ENCODE peak calls at places on chromosomes 12 and 14, in five cellular contexts. Z, I, R, P and G are unnamed samples.

GRCh38 chr14:78530078-78530477 is 359.9 kb downstream of the NRXN3 start:
- DNase-seq in P (no peak), R (no peak), Z (no peak), I (no peak), G (peak)

GRCh38 chr14:55891692-55892091 is 226.5 kb upstream of the PELI2 start:
- DNase-seq in I (no peak), Z (no peak), R (no peak), P (no peak), G (no peak)

GRCh38 chr12:40058721-40059190 is 47.1 kb downstream of the SLC2A13 start:
- DNase-seq in P (no peak), R (no peak), Z (no peak), I (no peak), G (no peak)

GRCh38 chr12:26721800-26722199 is 111.2 kb downstream of the ITPR2 start:
- DNase-seq in Z (no peak), R (no peak), I (no peak), P (no peak), G (no peak)

GRCh38 chr12:6821674-6822433 is at the start of gene GPR162:
- DNase-seq in I (no peak), R (peak), Z (no peak), P (no peak), G (no peak)

GRCh38 chr14:75605916-75606315 is 27.5 kb downstream of the FLVCR2 start:
- DNase-seq in P (no peak), I (no peak), Z (no peak), R (no peak), G (no peak)

GRCh38 chr12:108637631-108638030 is 3.9 kb upstream of the SELPLG start:
- DNase-seq in Z (no peak), R (no peak), P (no peak), I (no peak), G (no peak)

GRCh38 chr12:97426485-97427116 is 36.0 kb upstream of the RMST start:
- DNase-seq in I (no peak), Z (no peak), R (no peak), P (no peak), G (peak)

GRCh38 chr12:50933459-50934124 is 18.8 kb upstream of the HIGD1C start:
- DNase-seq in P (no peak), I (no peak), Z (no peak), R (no peak), G (no peak)

GRCh38 chr14:100806386-100806785 is 19.5 kb upstream of the MEG3 start:
- DNase-seq in R (no peak), Z (no peak), P (no peak), I (no peak), G (no peak)

GRCh38 chr14:36584167-36584811 is 1.9 kb upstream of the NKX2-8 start:
- DNase-seq in R (no peak), P (no peak), I (no peak), Z (no peak), G (no peak)

GRCh38 chr14:72822946-72823611 is 70.8 kb downstream of the DPF3 start:
- DNase-seq in Z (no peak), I (no peak), R (no peak), P (no peak), G (no peak)

GRCh38 chr14:98940693-98941437 is 331.1 kb downstream of the BCL11B start:
- DNase-seq in R (no peak), I (no peak), Z (no peak), P (no peak), G (no peak)

GRCh38 chr12:120625557-120626419 is 14.6 kb upstream of the CABP1 start:
- DNase-seq in P (no peak), R (no peak), I (peak), Z (no peak), G (no peak)
- TF ChIP-seq CTCF in P (no peak), R (no peak), I (peak), Z (peak), G (no peak)

GRCh38 chr12:117439531-117440001 is 78.1 kb upstream of the NOS1 start:
- DNase-seq in R (no peak), P (no peak), I (no peak), Z (no peak), G (no peak)
- H3K4me3 ChIP-seq in R (no peak), P (no peak), I (no peak), Z (no peak), G (no peak)

DNA sequence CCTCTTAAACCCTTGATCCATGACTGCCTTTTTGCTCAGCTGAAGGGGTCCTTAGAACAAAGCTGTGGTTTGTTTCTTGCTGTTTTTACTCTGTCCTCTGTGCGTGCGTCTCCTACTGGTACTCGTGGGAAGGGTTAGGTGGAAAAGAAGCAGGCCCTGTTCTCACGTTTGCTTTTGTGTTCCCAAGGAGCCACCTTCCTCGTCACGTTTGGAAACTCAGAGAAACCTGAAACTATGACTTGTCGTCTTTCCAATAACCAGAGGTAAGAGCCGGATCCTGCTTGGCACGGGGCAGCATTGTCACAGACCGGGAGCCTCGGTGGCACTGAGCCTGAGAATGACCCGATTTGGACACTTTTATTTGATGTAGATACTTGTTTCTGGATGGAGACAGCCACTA is 13.1 kb downstream of the ZFYVE21 start:
- DNase-seq in P (peak), Z (no peak), I (no peak), R (no peak), G (peak)
- TF ChIP-seq CTCF in P (no peak), Z (no peak), I (no peak), R (no peak), G (peak)

GRCh38 chr12:57242329-57242690 is 8.7 kb downstream of the STAC3 start:
- DNase-seq in I (no peak), P (peak), R (no peak), Z (no peak), G (no peak)
- H3K4me3 ChIP-seq in I (no peak), P (no peak), R (peak), Z (no peak), G (peak)

GRCh38 chr12:42588308-42588836 is 1.2 kb downstream of the PRICKLE1 start:
- DNase-seq in I (no peak), P (no peak), R (no peak), Z (no peak), G (no peak)

GRCh38 chr12:42590324-42590934 is 883 bp upstream of the PRICKLE1 start:
- DNase-seq in I (no peak), R (peak), P (no peak), Z (peak), G (no peak)

GRCh38 chr12:42587564-42588307 is 1.8 kb downstream of the PRICKLE1 start:
- DNase-seq in P (no peak), R (no peak), I (no peak), Z (no peak), G (no peak)

GRCh38 chr12:42589465-42590323 is at the start of gene PRICKLE1:
- DNase-seq in Z (peak), I (no peak), P (peak), R (peak), G (no peak)

GRCh38 chr12:42588981-42589464 is 523 bp downstream of the PRICKLE1 start:
- DNase-seq in I (no peak), Z (peak), R (no peak), P (peak), G (no peak)
- TF ChIP-seq CTCF in I (peak), Z (peak), R (peak), P (peak), G (peak)

GRCh38 chr12:67655829-67656614 is 7.5 kb downstream of the DYRK2 start:
- DNase-seq in Z (no peak), I (no peak), P (no peak), R (no peak), G (no peak)
- H3K4me3 ChIP-seq in Z (no peak), I (no peak), P (no peak), R (no peak), G (no peak)

GRCh38 chr14:32226051-32226450 is 23.0 kb upstream of the RNU6-8 start:
- DNase-seq in Z (no peak), P (no peak), I (no peak), R (no peak), G (no peak)

GRCh38 chr14:32230695-32231280 is 27.7 kb upstream of the RNU6-8 start:
- DNase-seq in P (no peak), I (no peak), Z (no peak), R (no peak), G (peak)

GRCh38 chr14:32233292-32233691 is 30.2 kb upstream of the RNU6-8 start:
- DNase-seq in P (no peak), Z (no peak), R (no peak), I (no peak), G (no peak)

GRCh38 chr14:32232481-32232880 is 29.4 kb upstream of the RNU6-8 start:
- DNase-seq in P (no peak), R (no peak), Z (no peak), I (no peak), G (no peak)

GRCh38 chr14:32230181-32230580 is 27.1 kb upstream of the RNU6-8 start:
- DNase-seq in Z (no peak), P (no peak), I (no peak), R (no peak), G (no peak)
- TF ChIP-seq CTCF in Z (no peak), P (no peak), I (no peak), R (no peak), G (peak)

GRCh38 chr12:20547788-20548575 is 147.2 kb upstream of the SLCO1C1 start:
- DNase-seq in R (no peak), P (no peak), Z (no peak), I (no peak), G (no peak)
- H3K4me3 ChIP-seq in R (no peak), P (no peak), Z (no peak), I (no peak), G (no peak)